ENCODE peak calls at places on chromosomes 3 and 15, in seven cellular contexts. N is ovary; A is breast epithelium; Z is CD8-positive, alpha-beta T cell; M is dorsolateral prefrontal cortex; D is endothelial cell of umbilical vein; J is cardiac muscle cell. Q is an unnamed sample.

GRCh38 chr3:57078366-57079220 is 18.1 kb downstream of the SPATA12 start:
- DNase-seq in M (peak), D (peak), A (peak), J (peak), Z (peak), N (peak), Q (peak)

GRCh38 chr3:4398120-4398740 is 68.8 kb downstream of the SUMF1 start:
- DNase-seq in Z (no peak), J (no peak), D (peak), A (no peak), M (no peak), N (no peak), Q (no peak)

GRCh38 chr3:156602424-156602823 is 47.5 kb upstream of the SSR3 start:
- DNase-seq in N (no peak), A (no peak), Z (no peak), D (no peak), J (no peak), M (no peak), Q (no peak)

GRCh38 chr3:10952525-10952924 is 40.0 kb upstream of the SLC6A1 start:
- DNase-seq in M (no peak), A (no peak), Z (no peak), N (no peak), J (no peak), D (no peak), Q (no peak)

GRCh38 chr15:69145694-69146492 is 14.5 kb upstream of the GLCE start:
- DNase-seq in N (no peak), A (no peak), J (peak), M (no peak), Z (no peak), D (no peak), Q (no peak)

GRCh38 chr3:148757238-148757930 is 59.7 kb downstream of the AGTR1 start:
- DNase-seq in D (no peak), N (no peak), A (no peak), M (no peak), J (no peak), Z (no peak), Q (no peak)

GRCh38 chr15:28983432-28984311 is 97.9 kb downstream of the APBA2 start:
- DNase-seq in A (peak), Z (no peak), N (no peak), M (no peak), J (no peak), D (no peak), Q (peak)

GRCh38 chr3:65950340-65951326 is 88.1 kb downstream of the MAGI1 start:
- DNase-seq in A (no peak), N (no peak), Z (no peak), M (no peak), J (no peak), D (no peak), Q (no peak)

GRCh38 chr3:47989981-47990440 is 26.2 kb downstream of the MAP4 start:
- DNase-seq in J (peak), N (peak), A (peak), Z (peak), M (peak), D (peak), Q (no peak)

GRCh38 chr15:84099181-84099580 is 136.4 kb upstream of the GOLGA6L4 start:
- DNase-seq in Z (no peak), A (no peak), J (peak), M (no peak), N (no peak), D (peak), Q (no peak)

GRCh38 chr3:134214239-134214638 is 36.4 kb downstream of the RYK start:
- DNase-seq in D (no peak), Z (no peak), N (no peak), M (no peak), A (no peak), J (no peak), Q (no peak)

GRCh38 chr3:14425574-14426304 is 23.3 kb downstream of the SLC6A6 start:
- DNase-seq in M (no peak), A (no peak), D (no peak), Z (peak), J (no peak), N (no peak), Q (peak)

GRCh38 chr3:93906245-93906644 is 67.5 kb downstream of the PROS1 start:
- DNase-seq in M (no peak), J (no peak), N (peak), Z (no peak), A (no peak), D (no peak), Q (peak)

GRCh38 chr3:64150527-64151238 is 74.6 kb downstream of the PRICKLE2 start:
- DNase-seq in M (peak), J (peak), Z (no peak), N (peak), A (peak), D (peak), Q (peak)

GRCh38 chr3:196660381-196661166 is 21.1 kb downstream of the NRROS start:
- DNase-seq in M (no peak), A (no peak), N (no peak), J (no peak), Z (no peak), D (no peak), Q (no peak)

GRCh38 chr15:55170361-55170760 is 26.4 kb downstream of the RSL24D1 start:
- DNase-seq in D (no peak), Z (no peak), J (no peak), M (no peak), A (no peak), N (no peak), Q (no peak)

GRCh38 chr3:87167634-87168456 is 59.3 kb upstream of the CHMP2B start:
- DNase-seq in M (no peak), A (no peak), Z (peak), J (peak), D (peak), N (no peak), Q (no peak)

GRCh38 chr3:136105044-136105443 is 91.1 kb downstream of the MSL2 start:
- DNase-seq in A (no peak), M (no peak), Z (no peak), J (no peak), D (no peak), N (no peak), Q (no peak)

GRCh38 chr3:83302091-83302490 is 1540.6 kb upstream of the GBE1 start:
- DNase-seq in M (no peak), J (no peak), D (no peak), N (no peak), Z (no peak), A (no peak), Q (no peak)

GRCh38 chr15:90902996-90903732 is at the start of gene MAN2A2:
- DNase-seq in D (peak), Z (peak), N (peak), J (peak), M (peak), A (no peak), Q (peak)

GRCh38 chr3:9782777-9783176 is 9.5 kb downstream of the TADA3 start:
- DNase-seq in A (no peak), N (no peak), Z (no peak), J (no peak), D (no peak), M (no peak), Q (no peak)

GRCh38 chr15:36075333-36075732 is 504.1 kb upstream of the CDIN1 start:
- DNase-seq in D (no peak), Z (no peak), J (no peak), N (no peak), M (no peak), A (no peak), Q (no peak)

GRCh38 chr15:92069308-92070244 is 216.1 kb downstream of the SLCO3A1 start:
- DNase-seq in D (peak), M (no peak), J (no peak), N (no peak), Z (peak), A (no peak), Q (no peak)

GRCh38 chr15:30903497-30904187 is at the start of gene FAN1:
- DNase-seq in Z (peak), J (peak), N (peak), M (peak), A (peak), D (peak), Q (peak)

GRCh38 chr15:51579012-51579411 is 43.6 kb downstream of the DMXL2 start:
- DNase-seq in N (no peak), M (no peak), Z (no peak), A (no peak), J (no peak), D (no peak), Q (no peak)

GRCh38 chr15:88376574-88377174 is 90.5 kb downstream of the MRPL46 start:
- DNase-seq in A (no peak), M (no peak), D (no peak), N (no peak), Z (no peak), J (no peak), Q (no peak)

GRCh38 chr3:143507735-143508580 is 340.3 kb downstream of the SLC9A9 start:
- DNase-seq in J (no peak), M (no peak), D (no peak), Z (no peak), N (no peak), A (no peak), Q (no peak)

GRCh38 chr3:177279118-177279815 is 82.0 kb upstream of the TBL1XR1 start:
- DNase-seq in M (no peak), D (no peak), Z (no peak), J (no peak), A (no peak), N (no peak), Q (no peak)

GRCh38 chr3:169838511-169838910 is 25.8 kb upstream of the LRRC34 start:
- DNase-seq in J (no peak), Z (no peak), M (no peak), N (no peak), D (no peak), A (no peak), Q (no peak)

GRCh38 chr15:67863442-67863987 is 23.7 kb upstream of the RNU6-1 start:
- DNase-seq in Z (peak), M (peak), D (peak), N (peak), J (peak), A (peak), Q (peak)

GRCh38 chr3:124292329-124292728 is 300.4 kb upstream of the ROPN1 start:
- DNase-seq in A (no peak), D (no peak), N (no peak), Z (no peak), M (no peak), J (no peak), Q (no peak)

GRCh38 chr15:66882251-66883020 is 180.4 kb downstream of the SMAD6 start:
- DNase-seq in A (no peak), M (no peak), J (no peak), N (no peak), D (peak), Z (no peak), Q (no peak)

GRCh38 chr3:108479212-108479611 is 31.2 kb downstream of the MYH15 start:
- DNase-seq in M (no peak), N (no peak), A (no peak), J (no peak), Z (no peak), D (no peak), Q (no peak)

DNA sequence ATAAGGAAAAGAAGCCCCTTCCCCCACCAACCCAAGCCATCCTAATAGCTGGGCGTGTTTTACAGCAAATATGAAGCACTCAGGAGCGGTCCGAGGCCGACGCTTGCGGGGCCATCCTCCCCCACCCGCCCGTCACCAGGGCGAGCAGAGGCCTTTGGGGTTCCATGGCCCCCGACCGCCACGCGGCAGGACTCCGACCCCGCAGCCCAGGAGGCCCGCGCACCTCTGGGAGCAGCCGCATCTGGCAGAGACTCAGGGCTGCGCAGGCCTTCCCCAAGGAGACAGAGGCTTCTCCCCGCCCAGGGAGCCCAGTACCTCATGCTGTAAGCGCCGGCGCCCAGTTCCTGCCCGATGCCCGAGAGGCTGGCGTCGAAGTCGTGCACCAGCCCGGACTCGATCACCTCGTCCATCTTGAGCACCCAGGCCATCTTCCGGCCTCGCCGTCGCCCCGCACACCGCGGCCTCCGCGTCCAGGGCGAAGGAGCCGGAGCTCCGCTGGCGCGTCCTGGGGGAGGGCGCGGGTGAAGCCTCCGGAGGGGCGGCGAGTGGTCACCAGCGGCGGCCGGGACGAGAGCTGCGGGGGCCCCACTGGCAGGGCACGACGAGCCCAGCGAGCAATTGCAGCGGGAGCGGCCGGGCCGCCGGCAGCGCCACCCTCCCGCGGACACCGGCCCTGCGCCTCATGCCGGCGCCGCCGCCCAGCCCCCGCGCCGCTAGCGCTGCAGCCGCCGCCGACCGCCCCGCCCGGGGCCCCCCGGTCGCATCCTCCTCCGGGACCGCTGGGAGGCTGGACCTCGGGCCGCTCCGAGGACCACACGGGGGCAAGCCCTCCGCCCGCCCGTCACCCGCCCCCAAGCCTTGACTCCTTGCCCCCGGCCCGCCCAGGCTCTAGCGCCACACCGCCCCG is 531 bp downstream of the UBP1 start:
- DNase-seq in A (peak), M (no peak), D (peak), J (peak), N (peak), Z (peak), Q (peak)
- TF ChIP-seq CTCF in A (peak), M (no peak), D (no peak), J (peak), N (peak), Z (no peak), Q (no peak)

DNA sequence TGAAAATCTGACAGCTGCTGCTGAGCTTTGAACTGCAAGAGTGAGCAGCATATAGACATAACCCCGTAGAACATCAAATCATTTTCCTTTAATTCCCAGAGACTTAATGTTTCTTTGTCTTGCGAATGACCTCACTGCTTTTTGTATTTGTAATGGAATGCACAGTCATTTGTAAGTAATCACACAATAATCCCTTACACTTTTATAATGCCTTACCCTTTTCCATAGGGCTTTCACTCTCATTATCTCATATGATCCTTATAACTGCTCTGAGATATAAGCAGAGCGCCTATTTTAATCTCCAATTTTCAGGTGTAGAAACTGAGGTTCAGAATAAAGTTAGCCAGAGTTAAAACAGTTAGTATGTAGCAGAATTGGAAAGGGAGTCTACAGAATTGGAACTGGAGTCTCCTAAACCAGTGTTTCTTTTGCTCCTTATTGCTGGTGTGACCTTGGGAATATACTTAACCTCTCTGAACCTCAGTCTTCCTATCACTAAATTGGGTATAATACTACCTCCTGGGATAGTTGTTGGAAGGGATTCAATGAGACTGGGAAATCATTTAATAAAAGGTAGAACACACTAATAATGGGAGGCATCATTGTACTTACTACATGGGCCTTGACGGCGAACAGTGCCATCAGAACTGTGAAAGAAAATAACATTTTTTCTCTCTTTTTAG is 54.9 kb downstream of the LPP start:
- DNase-seq in N (no peak), J (no peak), Z (no peak), M (no peak), D (no peak), A (no peak), Q (no peak)
- H3K27ac ChIP-seq in N (no peak), J (peak), Z (no peak), M (no peak), D (no peak), A (no peak), Q (no peak)

GRCh38 chr15:75955720-75956119 is 52.0 kb downstream of the FBXO22 start:
- DNase-seq in J (no peak), D (no peak), A (no peak), M (no peak), N (no peak), Z (no peak), Q (no peak)
- TF ChIP-seq CTCF in J (no peak), D (no peak), A (no peak), M (no peak), N (no peak), Z (no peak), Q (no peak)

DNA sequence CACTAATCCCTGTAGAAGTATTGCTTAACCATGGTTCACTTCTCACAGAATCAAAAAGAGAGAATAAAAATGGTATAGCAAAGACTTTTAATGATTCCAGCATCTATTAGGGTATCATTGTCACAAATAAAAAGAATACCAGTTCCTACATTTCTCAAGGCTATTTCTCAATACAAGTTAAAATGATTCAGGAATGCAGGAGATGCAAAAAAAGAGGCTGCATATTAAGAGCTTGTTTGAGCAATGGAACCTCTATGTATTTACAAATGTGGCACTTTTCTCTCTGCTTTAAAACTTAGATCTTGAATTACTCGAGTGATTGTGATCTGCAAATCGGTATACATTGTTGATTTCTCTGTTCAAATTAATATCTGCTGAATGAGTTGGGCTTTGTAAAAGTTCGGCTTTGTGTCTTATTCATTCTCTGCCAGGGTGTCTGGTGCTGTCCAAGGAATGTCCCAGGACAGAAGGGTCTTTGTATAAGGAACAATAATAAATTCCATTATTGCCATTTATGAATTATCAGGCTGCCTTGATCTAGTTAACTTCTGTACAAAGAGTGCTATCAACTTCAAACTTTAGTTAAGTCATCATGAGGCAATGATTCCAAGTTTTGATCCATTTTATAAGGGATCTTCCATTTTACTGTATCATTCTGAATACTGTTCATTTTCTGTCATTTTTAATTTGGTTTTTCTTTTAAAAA is 364.2 kb downstream of the RBMS3 start:
- DNase-seq in Z (no peak), J (no peak), M (no peak), N (no peak), D (no peak), A (no peak), Q (no peak)
- H3K27ac ChIP-seq in Z (no peak), J (no peak), M (no peak), N (no peak), D (no peak), A (no peak), Q (no peak)

GRCh38 chr3:126743781-126744180 is 39.7 kb downstream of the CHCHD6 start:
- DNase-seq in J (no peak), A (no peak), Z (no peak), N (no peak), M (peak), D (no peak), Q (no peak)

GRCh38 chr3:126745760-126746394 is 41.8 kb downstream of the CHCHD6 start:
- DNase-seq in M (peak), D (no peak), J (peak), N (peak), Z (no peak), A (no peak), Q (no peak)

GRCh38 chr3:126748701-126749546 is 44.9 kb downstream of the CHCHD6 start:
- DNase-seq in M (no peak), A (no peak), Z (no peak), J (peak), N (no peak), D (no peak), Q (no peak)

GRCh38 chr3:126747768-126748167 is 43.7 kb downstream of the CHCHD6 start:
- DNase-seq in N (no peak), A (no peak), M (peak), Z (no peak), D (no peak), J (peak), Q (peak)

GRCh38 chr3:126746395-126747177 is 42.5 kb downstream of the CHCHD6 start:
- DNase-seq in M (no peak), D (peak), N (peak), A (no peak), J (peak), Z (no peak), Q (no peak)
- TF ChIP-seq CTCF in M (no peak), D (no peak), N (no peak), A (no peak), J (peak), Z (no peak), Q (no peak)

DNA sequence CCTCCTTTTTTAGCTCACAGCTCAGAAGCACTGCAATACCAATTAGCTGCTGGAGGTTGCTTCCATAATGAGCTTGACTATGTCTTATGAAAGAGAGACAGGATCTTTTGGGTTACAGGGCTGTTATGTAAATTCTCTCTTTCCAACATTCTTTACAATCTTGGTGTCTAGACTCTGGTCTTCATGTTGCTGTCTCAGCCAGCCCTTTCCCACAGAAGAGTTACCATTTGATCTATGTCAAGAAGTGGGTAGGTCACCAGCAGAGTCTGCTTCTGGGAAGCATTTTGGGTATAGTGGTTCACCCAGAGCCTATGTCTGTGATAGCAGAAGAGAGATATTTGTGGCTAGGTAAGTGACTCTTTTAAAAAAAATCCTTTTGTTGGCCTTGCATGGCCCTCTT is 234.5 kb downstream of the SATB1 start:
- DNase-seq in Z (no peak), N (no peak), M (no peak), A (no peak), D (no peak), J (no peak), Q (no peak)
- H3K27ac ChIP-seq in Z (no peak), N (no peak), M (no peak), A (no peak), D (no peak), J (no peak), Q (no peak)

Q was measured in left lung.